ENCODE peak calls at places on chromosomes 7 and 10, in eight cellular contexts. U, R, Y, J, T, V, L and W are unnamed samples. For H3K4me1, the result is how much of the 10 kb centered on the place peaks cover.

GRCh38 chr7:92665926-92666325 is 75.7 kb upstream of the FAM133B start:
- DNase-seq in U (no peak), R (no peak), Y (no peak), J (no peak), T (no peak), V (no peak), L (no peak), W (no peak)

GRCh38 chr7:2528481-2529095 is 9.0 kb downstream of the LFNG start:
- DNase-seq in U (no peak), R (no peak), Y (no peak), J (no peak), T (no peak), V (no peak), L (no peak), W (no peak)

GRCh38 chr7:158324397-158325360 is 262.9 kb downstream of the PTPRN2 start:
- DNase-seq in U (no peak), R (no peak), Y (no peak), J (no peak), T (no peak), V (no peak), L (no peak), W (no peak)

GRCh38 chr7:122143376-122143750 is 686 bp downstream of the AASS start:
- DNase-seq in U (no peak), R (peak), Y (peak), J (peak), T (peak), V (peak), L (no peak), W (peak)

GRCh38 chr10:70759769-70760168 is 25.4 kb downstream of the TBATA start:
- DNase-seq in U (no peak), R (no peak), Y (no peak), J (peak), T (peak), V (no peak), L (no peak), W (no peak)

GRCh38 chr10:89301721-89302445 is at the start of gene IFIT2:
- DNase-seq in U (peak), R (peak), Y (peak), J (peak), T (no peak), V (peak), L (no peak), W (peak)

GRCh38 chr7:151123485-151124204 is 37.4 kb downstream of the AGAP3 start:
- DNase-seq in U (peak), R (peak), Y (peak), J (peak), T (peak), V (peak), L (peak), W (peak)

GRCh38 chr10:69738071-69738470 is 63.6 kb upstream of the COL13A1 start:
- DNase-seq in U (no peak), R (no peak), Y (no peak), J (no peak), T (no peak), V (no peak), L (no peak), W (no peak)

GRCh38 chr7:81299272-81299671 is 380.4 kb upstream of the SEMA3C start:
- DNase-seq in U (no peak), R (no peak), Y (no peak), J (no peak), T (no peak), V (no peak), L (peak), W (no peak)

DNA sequence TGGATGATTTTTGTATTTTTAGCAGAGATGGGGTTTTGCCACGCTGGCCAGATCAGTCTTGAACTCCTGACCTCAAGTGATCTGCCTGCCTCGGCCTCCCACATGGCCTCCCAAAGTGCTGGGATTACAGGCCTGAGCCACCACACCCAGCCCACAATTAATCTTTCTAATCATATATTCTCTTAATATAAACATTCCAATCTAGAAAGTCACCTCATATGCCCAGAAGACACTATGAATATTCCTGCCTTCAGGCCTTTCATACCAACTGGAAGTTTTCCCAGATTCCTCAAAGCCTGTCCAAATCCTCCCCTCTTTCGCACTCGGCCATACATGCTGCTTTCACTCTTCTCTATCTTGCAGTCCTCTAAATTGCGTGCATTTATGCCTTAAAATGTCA is 32.6 kb downstream of the PDZD8 start:
- DNase-seq in U (no peak), R (no peak), Y (no peak), J (no peak), T (no peak), V (no peak), L (no peak), W (no peak)
- H3K4me1 ChIP-seq in U (under half), R (half or more), Y (half or more), J (under half), T (under half), V (under half), L (under half), W (under half)

DNA sequence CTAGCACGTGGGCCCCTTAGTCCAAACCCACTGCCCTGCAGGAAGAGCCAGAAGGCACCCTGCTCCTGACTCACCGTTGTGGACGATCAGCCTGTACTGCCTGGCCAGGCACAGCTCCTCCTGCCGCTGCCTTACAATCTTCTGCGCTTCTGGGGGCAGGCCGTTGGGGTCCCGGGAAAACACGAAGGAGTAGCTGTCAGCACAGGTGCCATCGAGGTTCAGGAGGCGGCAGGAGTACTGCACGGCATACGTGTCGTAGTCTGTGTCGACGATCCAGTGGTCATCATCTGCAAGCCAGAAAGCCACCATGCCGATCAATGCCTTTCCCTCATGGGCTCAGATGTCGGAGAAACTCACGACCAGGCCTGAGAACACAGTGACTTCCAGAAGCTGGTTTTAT is 7.3 kb downstream of the RBP4 start:
- DNase-seq in U (no peak), R (no peak), Y (no peak), J (no peak), T (no peak), V (no peak), L (no peak), W (no peak)
- TF ChIP-seq POLR2A in U (no peak), R (no peak), Y (no peak), J (no peak), T (no peak), V (no peak), L (no peak), W (no peak)

DNA sequence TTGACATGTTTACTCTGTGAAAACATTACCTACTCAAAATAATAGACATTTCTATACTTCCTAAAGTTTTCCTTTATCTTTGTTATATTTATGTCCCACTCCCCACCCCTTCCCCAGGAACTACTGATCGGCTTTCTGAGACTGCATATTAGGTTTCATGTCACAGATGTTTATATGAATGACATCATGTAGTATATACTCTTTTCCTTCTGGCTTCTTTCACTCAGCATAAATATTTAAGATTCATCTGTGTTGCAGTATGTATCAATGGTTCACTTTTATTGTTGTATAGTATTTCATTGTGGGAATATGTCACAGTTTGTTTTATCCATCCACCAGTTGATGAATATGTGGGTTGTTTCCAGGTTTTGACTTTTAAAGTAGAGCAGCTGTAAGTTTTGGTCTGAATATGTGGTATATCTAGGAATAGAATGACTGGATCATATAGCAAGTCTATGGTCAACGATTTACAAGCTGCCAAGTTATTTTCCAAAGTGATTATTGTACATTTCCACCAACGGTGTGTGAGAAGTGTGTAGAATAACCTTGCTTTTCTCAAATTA is 73.8 kb upstream of the CAV2 start:
- DNase-seq in U (no peak), R (no peak), Y (no peak), J (no peak), T (no peak), V (no peak), L (no peak), W (no peak)
- H3K27ac ChIP-seq in U (no peak), R (no peak), Y (no peak), J (no peak), T (peak), V (no peak), L (peak), W (no peak)

GRCh38 chr10:27512548-27512947 is 8.4 kb downstream of the RAB18 start:
- DNase-seq in U (no peak), R (no peak), Y (no peak), J (no peak), T (no peak), V (no peak), L (no peak), W (no peak)

GRCh38 chr10:27513451-27514191 is 9.5 kb downstream of the RAB18 start:
- DNase-seq in U (no peak), R (no peak), Y (no peak), J (no peak), T (no peak), V (no peak), L (no peak), W (no peak)

GRCh38 chr10:27518261-27518660 is 14.2 kb downstream of the RAB18 start:
- DNase-seq in U (no peak), R (no peak), Y (no peak), J (no peak), T (no peak), V (no peak), L (no peak), W (no peak)

GRCh38 chr10:27514243-27514642 is 10.1 kb downstream of the RAB18 start:
- DNase-seq in U (no peak), R (no peak), Y (no peak), J (no peak), T (no peak), V (no peak), L (no peak), W (no peak)
- H3K4me1 ChIP-seq in U (under half), R (half or more), Y (under half), J (under half), T (under half), V (under half), L (under half), W (under half)

GRCh38 chr10:110512461-110513187 is 14.9 kb downstream of the DUSP5 start:
- DNase-seq in U (no peak), R (no peak), Y (no peak), J (no peak), T (peak), V (no peak), L (no peak), W (no peak)
- TF ChIP-seq POLR2A in U (no peak), R (no peak), Y (no peak), J (no peak), T (no peak), V (no peak), L (no peak), W (no peak)

GRCh38 chr10:22690158-22690557 is 24.2 kb downstream of the PIP4K2A start:
- DNase-seq in U (no peak), R (no peak), Y (no peak), J (no peak), T (no peak), V (no peak), L (no peak), W (no peak)
- H3K27ac ChIP-seq in U (no peak), R (no peak), Y (no peak), J (no peak), T (no peak), V (no peak), L (no peak), W (no peak)